ENCODE peak calls at places on chromosomes 13 and 19, in ten cellular contexts. One of them, this sample, is unnamed.

GRCh38 chr13:29369060-29369743 is 226.3 kb downstream of the SLC7A1 start:
- DNase-seq in tibial nerve: no peak
- DNase-seq in H9: peak; percentile 36
- DNase-seq in body of pancreas: peak; percentile 26
- DNase-seq in ascending aorta: no peak
- DNase-seq in tibial artery: no peak
- DNase-seq in effector memory CD4-positive, alpha-beta T cell: no peak
- DNase-seq in cardiac muscle cell: peak; percentile 54
- DNase-seq in stomach: no peak
- DNase-seq in ovary: no peak
- DNase-seq in this sample: no peak

GRCh38 chr13:98984983-98985382 is 7.1 kb upstream of the DOCK9 start:
- DNase-seq in tibial nerve: no peak
- DNase-seq in H9: no peak
- DNase-seq in body of pancreas: no peak
- DNase-seq in ascending aorta: no peak
- DNase-seq in tibial artery: no peak
- DNase-seq in effector memory CD4-positive, alpha-beta T cell: no peak
- DNase-seq in cardiac muscle cell: no peak
- DNase-seq in stomach: no peak
- DNase-seq in ovary: no peak
- DNase-seq in this sample: no peak

GRCh38 chr13:30577381-30577780 is 40.3 kb upstream of the USPL1 start:
- DNase-seq in tibial nerve: no peak
- DNase-seq in H9: no peak
- DNase-seq in body of pancreas: no peak
- DNase-seq in ascending aorta: no peak
- DNase-seq in tibial artery: no peak
- DNase-seq in effector memory CD4-positive, alpha-beta T cell: peak; percentile 50
- DNase-seq in cardiac muscle cell: peak; percentile 84
- DNase-seq in stomach: no peak
- DNase-seq in ovary: no peak
- DNase-seq in this sample: no peak

GRCh38 chr13:39776439-39776838 is 121.0 kb downstream of the COG6 start:
- DNase-seq in tibial nerve: no peak
- DNase-seq in H9: no peak
- DNase-seq in body of pancreas: no peak
- DNase-seq in ascending aorta: no peak
- DNase-seq in tibial artery: no peak
- DNase-seq in effector memory CD4-positive, alpha-beta T cell: no peak
- DNase-seq in cardiac muscle cell: peak; percentile 69
- DNase-seq in stomach: no peak
- DNase-seq in ovary: no peak
- DNase-seq in this sample: no peak

GRCh38 chr13:75415720-75416119 is 66.2 kb downstream of the TBC1D4 start:
- DNase-seq in tibial nerve: no peak
- DNase-seq in H9: no peak
- DNase-seq in body of pancreas: no peak
- DNase-seq in ascending aorta: no peak
- DNase-seq in tibial artery: no peak
- DNase-seq in effector memory CD4-positive, alpha-beta T cell: no peak
- DNase-seq in cardiac muscle cell: peak; percentile 83
- DNase-seq in stomach: no peak
- DNase-seq in ovary: no peak
- DNase-seq in this sample: no peak

GRCh38 chr19:8090932-8091331 is 38.4 kb downstream of the CCL25 start:
- DNase-seq in tibial nerve: no peak
- DNase-seq in H9: no peak
- DNase-seq in body of pancreas: no peak
- DNase-seq in ascending aorta: no peak
- DNase-seq in tibial artery: no peak
- DNase-seq in effector memory CD4-positive, alpha-beta T cell: no peak
- DNase-seq in cardiac muscle cell: no peak
- DNase-seq in stomach: no peak
- DNase-seq in ovary: no peak
- DNase-seq in this sample: no peak

GRCh38 chr13:75986818-75987217 is 350.7 kb downstream of the LMO7 start:
- DNase-seq in tibial nerve: no peak
- DNase-seq in H9: no peak
- DNase-seq in body of pancreas: no peak
- DNase-seq in ascending aorta: no peak
- DNase-seq in tibial artery: no peak
- DNase-seq in effector memory CD4-positive, alpha-beta T cell: no peak
- DNase-seq in cardiac muscle cell: no peak
- DNase-seq in stomach: no peak
- DNase-seq in ovary: no peak
- DNase-seq in this sample: no peak

GRCh38 chr19:46082728-46083050 is 41.8 kb downstream of the IGFL3 start:
- DNase-seq in tibial nerve: no peak
- DNase-seq in H9: no peak
- DNase-seq in body of pancreas: no peak
- DNase-seq in ascending aorta: no peak
- DNase-seq in tibial artery: no peak
- DNase-seq in effector memory CD4-positive, alpha-beta T cell: no peak
- DNase-seq in cardiac muscle cell: no peak
- DNase-seq in stomach: no peak
- DNase-seq in ovary: no peak
- DNase-seq in this sample: no peak

GRCh38 chr19:34381399-34382251 is 16.6 kb downstream of the GPI start:
- DNase-seq in tibial nerve: no peak
- DNase-seq in H9: no peak
- DNase-seq in body of pancreas: no peak
- DNase-seq in ascending aorta: no peak
- DNase-seq in tibial artery: no peak
- DNase-seq in effector memory CD4-positive, alpha-beta T cell: no peak
- DNase-seq in cardiac muscle cell: no peak
- DNase-seq in stomach: no peak
- DNase-seq in ovary: no peak
- DNase-seq in this sample: no peak

GRCh38 chr19:42316223-42317211 is 3.4 kb downstream of the TMEM145 start:
- DNase-seq in tibial nerve: no peak
- DNase-seq in H9: no peak
- DNase-seq in body of pancreas: no peak
- DNase-seq in ascending aorta: no peak
- DNase-seq in tibial artery: no peak
- DNase-seq in effector memory CD4-positive, alpha-beta T cell: no peak
- DNase-seq in cardiac muscle cell: peak; percentile 50
- DNase-seq in stomach: no peak
- DNase-seq in ovary: no peak
- DNase-seq in this sample: no peak

GRCh38 chr13:28199089-28199488 is 60.7 kb downstream of the PAN3 start:
- DNase-seq in tibial nerve: no peak
- DNase-seq in H9: no peak
- DNase-seq in body of pancreas: no peak
- DNase-seq in ascending aorta: no peak
- DNase-seq in tibial artery: no peak
- DNase-seq in effector memory CD4-positive, alpha-beta T cell: no peak
- DNase-seq in cardiac muscle cell: no peak
- DNase-seq in stomach: no peak
- DNase-seq in ovary: no peak
- DNase-seq in this sample: no peak

GRCh38 chr13:104014803-104015645 is 948.8 kb upstream of the SLC10A2 start:
- DNase-seq in tibial nerve: no peak
- DNase-seq in H9: no peak
- DNase-seq in body of pancreas: no peak
- DNase-seq in ascending aorta: no peak
- DNase-seq in tibial artery: no peak
- DNase-seq in effector memory CD4-positive, alpha-beta T cell: no peak
- DNase-seq in cardiac muscle cell: peak; percentile 91
- DNase-seq in stomach: no peak
- DNase-seq in ovary: no peak
- DNase-seq in this sample: no peak

GRCh38 chr13:109348514-109349340 is 437.7 kb downstream of the IRS2 start:
- DNase-seq in tibial nerve: no peak
- DNase-seq in H9: no peak
- DNase-seq in body of pancreas: no peak
- DNase-seq in ascending aorta: no peak
- DNase-seq in tibial artery: no peak
- DNase-seq in effector memory CD4-positive, alpha-beta T cell: no peak
- DNase-seq in cardiac muscle cell: peak; percentile 27
- DNase-seq in stomach: no peak
- DNase-seq in ovary: no peak
- DNase-seq in this sample: no peak

GRCh38 chr13:93268327-93269028 is 41.9 kb downstream of the GPC6 start:
- DNase-seq in tibial nerve: no peak
- DNase-seq in H9: no peak
- DNase-seq in body of pancreas: no peak
- DNase-seq in ascending aorta: no peak
- DNase-seq in tibial artery: no peak
- DNase-seq in effector memory CD4-positive, alpha-beta T cell: no peak
- DNase-seq in cardiac muscle cell: peak; percentile 61
- DNase-seq in stomach: no peak
- DNase-seq in ovary: no peak
- DNase-seq in this sample: no peak

GRCh38 chr19:32257326-32258073 is 87.9 kb upstream of the ZNF507 start:
- DNase-seq in tibial nerve: no peak
- DNase-seq in H9: no peak
- DNase-seq in body of pancreas: no peak
- DNase-seq in ascending aorta: no peak
- DNase-seq in tibial artery: no peak
- DNase-seq in effector memory CD4-positive, alpha-beta T cell: no peak
- DNase-seq in cardiac muscle cell: no peak
- DNase-seq in stomach: no peak
- DNase-seq in ovary: no peak
- DNase-seq in this sample: no peak

GRCh38 chr19:12792048-12792852 is 964 bp downstream of the JUNB start:
- DNase-seq in tibial nerve: no peak
- DNase-seq in H9: peak; percentile 84
- DNase-seq in body of pancreas: peak; percentile 81
- DNase-seq in ascending aorta: peak; percentile 79
- DNase-seq in tibial artery: no peak
- DNase-seq in effector memory CD4-positive, alpha-beta T cell: peak; percentile 58
- DNase-seq in cardiac muscle cell: peak; percentile 67
- DNase-seq in stomach: peak; percentile 77
- DNase-seq in ovary: peak; percentile 76
- DNase-seq in this sample: peak; percentile 59
- H3K4me1 ChIP-seq in tibial nerve: no peaks in the 10 kb centered on the region
- H3K4me1 ChIP-seq in H9: peaks cover 2% of the 10 kb centered on the region
- H3K4me1 ChIP-seq in body of pancreas: peaks cover 58% of the 10 kb centered on the region
- H3K4me1 ChIP-seq in ascending aorta: peaks cover 27% of the 10 kb centered on the region
- H3K4me1 ChIP-seq in tibial artery: peaks cover 42% of the 10 kb centered on the region
- H3K4me1 ChIP-seq in effector memory CD4-positive, alpha-beta T cell: peaks cover 46% of the 10 kb centered on the region
- H3K4me1 ChIP-seq in cardiac muscle cell: peaks cover 18% of the 10 kb centered on the region
- H3K4me1 ChIP-seq in stomach: peaks cover 55% of the 10 kb centered on the region
- H3K4me1 ChIP-seq in ovary: peaks cover 8% of the 10 kb centered on the region
- H3K4me1 ChIP-seq in this sample: peaks cover 10% of the 10 kb centered on the region

GRCh38 chr19:18010149-18010548 is 2.2 kb downstream of the ARRDC2 start:
- DNase-seq in tibial nerve: no peak
- DNase-seq in H9: no peak
- DNase-seq in body of pancreas: no peak
- DNase-seq in ascending aorta: no peak
- DNase-seq in tibial artery: no peak
- DNase-seq in effector memory CD4-positive, alpha-beta T cell: no peak
- DNase-seq in cardiac muscle cell: no peak
- DNase-seq in stomach: no peak
- DNase-seq in ovary: no peak
- DNase-seq in this sample: no peak

GRCh38 chr19:18017275-18018083 is 9.5 kb downstream of the ARRDC2 start:
- DNase-seq in tibial nerve: no peak
- DNase-seq in H9: no peak
- DNase-seq in body of pancreas: no peak
- DNase-seq in ascending aorta: no peak
- DNase-seq in tibial artery: peak; percentile 54
- DNase-seq in effector memory CD4-positive, alpha-beta T cell: no peak
- DNase-seq in cardiac muscle cell: no peak
- DNase-seq in stomach: no peak
- DNase-seq in ovary: no peak
- DNase-seq in this sample: no peak

GRCh38 chr19:18013621-18014111 is 5.7 kb downstream of the ARRDC2 start:
- DNase-seq in tibial nerve: no peak
- DNase-seq in H9: no peak
- DNase-seq in body of pancreas: peak; percentile 57
- DNase-seq in ascending aorta: no peak
- DNase-seq in tibial artery: no peak
- DNase-seq in effector memory CD4-positive, alpha-beta T cell: no peak
- DNase-seq in cardiac muscle cell: no peak
- DNase-seq in stomach: no peak
- DNase-seq in ovary: no peak
- DNase-seq in this sample: no peak

GRCh38 chr19:18013210-18013609 is 5.2 kb downstream of the ARRDC2 start:
- DNase-seq in tibial nerve: no peak
- DNase-seq in H9: no peak
- DNase-seq in body of pancreas: no peak
- DNase-seq in ascending aorta: no peak
- DNase-seq in tibial artery: no peak
- DNase-seq in effector memory CD4-positive, alpha-beta T cell: no peak
- DNase-seq in cardiac muscle cell: no peak
- DNase-seq in stomach: no peak
- DNase-seq in ovary: no peak
- DNase-seq in this sample: no peak

DNA sequence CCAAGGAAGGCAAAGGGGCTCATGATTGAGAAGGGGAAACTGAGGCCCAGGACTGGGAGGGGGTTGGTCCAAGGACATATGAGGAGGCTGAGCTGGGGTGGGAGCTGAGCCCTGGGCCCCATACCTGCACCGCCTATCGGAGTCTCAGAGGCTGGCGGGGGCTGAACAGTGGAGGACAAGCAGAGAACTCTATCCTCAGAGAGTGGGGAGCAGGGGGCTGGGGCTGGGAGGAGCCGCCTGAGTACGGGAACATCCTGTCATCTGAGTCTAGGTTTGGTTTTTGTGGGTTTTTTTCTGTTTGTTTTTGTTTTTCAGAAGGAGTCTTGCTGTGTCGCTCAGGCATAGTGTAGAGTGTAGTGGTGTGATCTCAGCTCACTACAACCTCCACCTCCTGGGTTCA is 6.2 kb downstream of the ARRDC2 start:
- DNase-seq in tibial nerve: no peak
- DNase-seq in H9: no peak
- DNase-seq in body of pancreas: no peak
- DNase-seq in ascending aorta: no peak
- DNase-seq in tibial artery: no peak
- DNase-seq in effector memory CD4-positive, alpha-beta T cell: no peak
- DNase-seq in cardiac muscle cell: no peak
- DNase-seq in stomach: no peak
- DNase-seq in ovary: no peak
- DNase-seq in this sample: no peak
- H3K27ac ChIP-seq in tibial nerve: peak overlapping the region; percentile 95
- H3K27ac ChIP-seq in H9: no peak overlapping the region
- H3K27ac ChIP-seq in body of pancreas: no peak overlapping the region
- H3K27ac ChIP-seq in ascending aorta: peak overlapping the region; percentile 63
- H3K27ac ChIP-seq in tibial artery: peak overlapping the region; percentile 94
- H3K27ac ChIP-seq in effector memory CD4-positive, alpha-beta T cell: peak overlapping the region; percentile 75
- H3K27ac ChIP-seq in cardiac muscle cell: peak overlapping the region; percentile 85
- H3K27ac ChIP-seq in stomach: peak overlapping the region; percentile 58
- H3K27ac ChIP-seq in ovary: no peak overlapping the region
- H3K27ac ChIP-seq in this sample: no peak overlapping the region

GRCh38 chr19:39135701-39136100 is 10.1 kb downstream of the PAK4 start:
- DNase-seq in tibial nerve: no peak
- DNase-seq in H9: no peak
- DNase-seq in body of pancreas: no peak
- DNase-seq in ascending aorta: no peak
- DNase-seq in tibial artery: no peak
- DNase-seq in effector memory CD4-positive, alpha-beta T cell: no peak
- DNase-seq in cardiac muscle cell: no peak
- DNase-seq in stomach: no peak
- DNase-seq in ovary: no peak
- DNase-seq in this sample: no peak
- H3K4me1 ChIP-seq in tibial nerve: no peaks in the 10 kb centered on the region
- H3K4me1 ChIP-seq in H9: peaks cover 23% of the 10 kb centered on the region
- H3K4me1 ChIP-seq in body of pancreas: peaks cover 95% of the 10 kb centered on the region
- H3K4me1 ChIP-seq in ascending aorta: peaks cover 26% of the 10 kb centered on the region
- H3K4me1 ChIP-seq in tibial artery: peaks cover 74% of the 10 kb centered on the region
- H3K4me1 ChIP-seq in effector memory CD4-positive, alpha-beta T cell: no peaks in the 10 kb centered on the region
- H3K4me1 ChIP-seq in cardiac muscle cell: peaks cover 47% of the 10 kb centered on the region
- H3K4me1 ChIP-seq in stomach: peaks cover 86% of the 10 kb centered on the region
- H3K4me1 ChIP-seq in ovary: peaks cover 46% of the 10 kb centered on the region
- H3K4me1 ChIP-seq in this sample: peaks cover 14% of the 10 kb centered on the region

GRCh38 chr13:50127017-50127725 is 111.9 kb downstream of the KCNRG start:
- DNase-seq in tibial nerve: peak; percentile 59
- DNase-seq in H9: peak; percentile 58
- DNase-seq in body of pancreas: no peak
- DNase-seq in ascending aorta: peak; percentile 69
- DNase-seq in tibial artery: peak; percentile 64
- DNase-seq in effector memory CD4-positive, alpha-beta T cell: peak; percentile 30
- DNase-seq in cardiac muscle cell: peak; percentile 76
- DNase-seq in stomach: peak; percentile 50
- DNase-seq in ovary: peak; percentile 43
- DNase-seq in this sample: peak; percentile 49
- H3K27ac ChIP-seq in tibial nerve: peak overlapping the region; percentile 100
- H3K27ac ChIP-seq in H9: no peak overlapping the region
- H3K27ac ChIP-seq in body of pancreas: no peak overlapping the region
- H3K27ac ChIP-seq in ascending aorta: no peak overlapping the region
- H3K27ac ChIP-seq in tibial artery: peak overlapping the region; percentile 100
- H3K27ac ChIP-seq in effector memory CD4-positive, alpha-beta T cell: peak overlapping the region; percentile 99
- H3K27ac ChIP-seq in cardiac muscle cell: no peak overlapping the region
- H3K27ac ChIP-seq in stomach: peak overlapping the region; percentile 100
- H3K27ac ChIP-seq in ovary: no peak overlapping the region
- H3K27ac ChIP-seq in this sample: peak overlapping the region; percentile 51